ENCODE peak calls at places on chromosomes 11 and 22, in eight cellular contexts. I is OCI-M1; Z is colonic mucosa; R is AG08395; B is iris pigment epithelial cell; E is activated CD4-positive, alpha-beta T cell treated with anti-CD3 and anti-CD28 coated beads for 36 hours; M is SW480; N is B cell. D is an unnamed sample.

GRCh38 chr11:130318031-130318673 is 3.4 kb upstream of the ZBTB44 start:
- DNase-seq in N (no peak), E (no peak), Z (no peak), M (no peak), I (no peak), B (no peak), R (no peak), D (no peak)

GRCh38 chr11:2319791-2320481 is 18.1 kb downstream of the TSPAN32 start:
- DNase-seq in M (no peak), N (no peak), I (no peak), Z (no peak), E (no peak), B (no peak), R (no peak), D (no peak)

GRCh38 chr11:70732493-70733206 is 334.3 kb downstream of the CTTN start:
- DNase-seq in M (peak), I (no peak), Z (no peak), B (no peak), E (no peak), N (no peak), R (peak), D (no peak)

GRCh38 chr11:37511425-37511933 is 913.4 kb upstream of the RAG2 start:
- DNase-seq in I (peak), B (peak), Z (no peak), M (peak), N (no peak), E (no peak), R (no peak), D (no peak)

GRCh38 chr22:20009018-20009482 is 7.6 kb downstream of the ARVCF start:
- DNase-seq in E (no peak), R (no peak), B (no peak), N (no peak), M (no peak), Z (no peak), I (no peak), D (no peak)

GRCh38 chr11:75328426-75329277 is 22.8 kb downstream of the ARRB1 start:
- DNase-seq in E (peak), B (peak), M (peak), N (no peak), I (peak), R (peak), Z (peak), D (peak)

GRCh38 chr11:66875376-66875775 is 18.5 kb downstream of the LRFN4 start:
- DNase-seq in R (no peak), M (no peak), B (no peak), N (no peak), Z (no peak), E (no peak), I (no peak), D (no peak)

GRCh38 chr22:21567456-21568206 is at the start of gene UBE2L3:
- DNase-seq in Z (peak), N (peak), B (peak), R (peak), E (peak), I (peak), M (peak), D (peak)

GRCh38 chr11:62823677-62824076 is 8.2 kb downstream of the STX5 start:
- DNase-seq in Z (no peak), I (no peak), M (no peak), R (no peak), E (no peak), N (no peak), B (no peak), D (no peak)

GRCh38 chr11:96159968-96160367 is 183.0 kb downstream of the MAML2 start:
- DNase-seq in N (no peak), B (no peak), Z (no peak), M (no peak), E (no peak), I (no peak), R (no peak), D (no peak)

GRCh38 chr11:118167906-118168305 is 8.5 kb downstream of the SCN2B start:
- DNase-seq in E (no peak), M (no peak), I (no peak), N (no peak), B (no peak), R (no peak), Z (no peak), D (no peak)

GRCh38 chr11:1870721-1871466 is 18.0 kb downstream of the LSP1 start:
- DNase-seq in E (peak), Z (no peak), B (no peak), M (peak), I (no peak), R (peak), N (no peak), D (peak)

GRCh38 chr22:25726241-25726640 is 15.7 kb upstream of the MYO18B start:
- DNase-seq in I (peak), E (peak), Z (no peak), N (no peak), R (no peak), M (no peak), B (no peak), D (no peak)

GRCh38 chr11:120660024-120660565 is 148.5 kb downstream of the GRIK4 start:
- DNase-seq in N (peak), I (peak), M (peak), B (peak), Z (peak), E (peak), R (peak), D (no peak)

GRCh38 chr22:26835929-26836528 is 178.6 kb downstream of the MIAT start:
- DNase-seq in B (peak), E (peak), R (peak), I (peak), N (peak), Z (peak), M (peak), D (peak)

GRCh38 chr11:68989936-68990606 is 9.3 kb upstream of the MRGPRD start:
- DNase-seq in I (no peak), E (no peak), N (no peak), Z (peak), M (no peak), R (no peak), B (no peak), D (no peak)

GRCh38 chr11:63901660-63902059 is 15.3 kb downstream of the RCOR2 start:
- DNase-seq in Z (no peak), B (peak), E (no peak), I (no peak), M (no peak), R (no peak), N (no peak), D (no peak)

GRCh38 chr11:77569671-77570070 is 20.1 kb upstream of the AQP11 start:
- DNase-seq in E (no peak), Z (no peak), N (no peak), R (no peak), M (no peak), B (no peak), I (no peak), D (no peak)

GRCh38 chr11:118527109-118527508 is at the start of gene TTC36:
- DNase-seq in N (no peak), E (no peak), M (no peak), I (no peak), Z (no peak), B (no peak), R (no peak), D (no peak)

GRCh38 chr22:39527481-39527961 is 5.0 kb downstream of the RPS19BP1 start:
- DNase-seq in R (no peak), B (peak), E (no peak), N (no peak), M (peak), I (no peak), Z (peak), D (no peak)

GRCh38 chr11:13487661-13488030 is 8.2 kb downstream of the PTH start:
- DNase-seq in Z (peak), B (peak), M (no peak), E (peak), R (no peak), I (peak), N (peak), D (peak)

D was measured in effector memory CD8-positive, alpha-beta T cell.